ENCODE peak calls at places on chromosomes 1 and 21, in five cellular contexts. B is PC-9, M is GM20000, L is psoas muscle, A is fibroblast of pulmonary artery. H is an unnamed sample.

GRCh38 chr1:42319128-42319851 is 15.7 kb downstream of the FOXJ3 start:
- DNase-seq in B (no peak), M (no peak), L (no peak), A (peak), H (peak)

GRCh38 chr1:206114692-206115430 is 2.3 kb downstream of the AVPR1B start:
- DNase-seq in L (no peak), B (no peak), A (peak), M (no peak), H (no peak)

GRCh38 chr1:196598902-196599301 is 9.3 kb downstream of the KCNT2 start:
- DNase-seq in A (no peak), M (no peak), L (no peak), B (no peak), H (no peak)

GRCh38 chr1:109187127-109187526 is 26.6 kb upstream of the SARS1 start:
- DNase-seq in B (no peak), M (no peak), A (no peak), L (no peak), H (no peak)

GRCh38 chr1:9732123-9732971 is 80.8 kb downstream of the PIK3CD start:
- DNase-seq in L (no peak), A (no peak), B (no peak), M (peak), H (no peak)

GRCh38 chr21:27206368-27206982 is 239.6 kb upstream of the ADAMTS5 start:
- DNase-seq in L (no peak), A (no peak), M (no peak), B (no peak), H (no peak)

GRCh38 chr1:10900691-10901090 is 104.2 kb upstream of the CASZ1 start:
- DNase-seq in M (no peak), L (no peak), B (peak), A (no peak), H (no peak)

GRCh38 chr1:119679223-119679622 is 31.2 kb upstream of the ZNF697 start:
- DNase-seq in A (no peak), B (no peak), L (no peak), M (no peak), H (no peak)

GRCh38 chr1:210822897-210823296 is 311.1 kb downstream of the KCNH1 start:
- DNase-seq in M (no peak), A (no peak), L (no peak), B (no peak), H (no peak)

GRCh38 chr1:17281775-17282181 is 26.2 kb upstream of the PADI4 start:
- DNase-seq in A (no peak), M (no peak), L (no peak), B (no peak), H (no peak)

GRCh38 chr1:177864530-177865305 is 105.1 kb downstream of the SEC16B start:
- DNase-seq in A (no peak), B (no peak), L (no peak), M (no peak), H (no peak)

GRCh38 chr1:30806381-30807317 is 49.1 kb upstream of the LAPTM5 start:
- DNase-seq in L (no peak), B (no peak), M (no peak), A (no peak), H (no peak)

GRCh38 chr1:13543927-13544556 is 30.2 kb upstream of the LRRC38 start:
- DNase-seq in B (peak), A (peak), M (no peak), L (peak), H (peak)

GRCh38 chr21:38042246-38042645 is 126.0 kb upstream of the KCNJ6 start:
- DNase-seq in L (no peak), A (no peak), B (no peak), M (no peak), H (no peak)

GRCh38 chr1:206579747-206580437 is 32.4 kb downstream of the EIF2D start:
- DNase-seq in L (peak), B (no peak), M (peak), A (no peak), H (no peak)

GRCh38 chr21:40118527-40118926 is 251.3 kb downstream of the PCP4 start:
- DNase-seq in L (no peak), B (no peak), M (no peak), A (no peak), H (no peak)

GRCh38 chr21:18661842-18662241 is 258.3 kb upstream of the TMPRSS15 start:
- DNase-seq in L (no peak), B (no peak), A (no peak), M (no peak), H (no peak)

GRCh38 chr1:149848340-149848771 is 51.0 kb upstream of the BOLA1 start:
- DNase-seq in B (no peak), M (no peak), A (no peak), L (no peak), H (no peak)

GRCh38 chr1:177809844-177810243 is 160.0 kb downstream of the SEC16B start:
- DNase-seq in B (no peak), A (no peak), M (no peak), L (no peak), H (no peak)

GRCh38 chr1:68278221-68278620 is 45.9 kb upstream of the WLS start:
- DNase-seq in A (no peak), L (no peak), B (no peak), M (no peak), H (no peak)

GRCh38 chr1:19179597-19180271 is 30.3 kb downstream of the UBR4 start:
- DNase-seq in L (no peak), A (peak), M (no peak), B (no peak), H (peak)

GRCh38 chr1:118074101-118074500 is 110.9 kb downstream of the SPAG17 start:
- DNase-seq in B (no peak), M (no peak), L (no peak), A (no peak), H (no peak)

GRCh38 chr21:42110691-42111469 is 39.8 kb downstream of the UMODL1 start:
- DNase-seq in B (no peak), L (no peak), A (no peak), M (no peak), H (no peak)

GRCh38 chr1:55542901-55543504 is 327.8 kb upstream of the USP24 start:
- DNase-seq in A (peak), M (no peak), L (no peak), B (no peak), H (no peak)

DNA sequence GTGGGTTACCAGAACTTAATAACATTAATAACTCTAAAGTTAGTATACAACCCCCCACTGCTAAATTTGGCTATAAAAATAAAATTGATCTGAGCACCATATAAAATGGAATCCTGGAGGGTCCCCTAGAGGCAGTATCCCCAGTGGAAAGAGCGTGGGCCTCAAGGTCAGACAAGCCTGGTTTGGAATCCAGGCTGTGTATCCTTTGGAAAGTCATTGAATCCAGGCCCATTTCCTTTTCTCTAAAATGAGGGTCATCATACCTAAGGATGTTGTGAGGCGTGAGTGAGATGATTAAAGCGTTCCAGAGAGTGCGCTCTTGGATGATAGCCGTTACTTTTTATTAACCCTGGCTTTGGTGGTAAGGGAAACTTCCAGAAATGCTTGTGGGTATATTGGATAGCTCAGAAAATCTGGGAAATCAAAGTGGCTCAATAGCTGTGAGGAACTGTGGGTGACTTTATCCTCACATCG is 671 bp upstream of the ZNF436 start:
- DNase-seq in A (no peak), M (no peak), L (no peak), B (no peak), H (no peak)
- TF ChIP-seq CTCF in A (no peak), M (no peak), L (no peak), B (no peak), H (no peak)

GRCh38 chr1:3023994-3024393 is 2.7 kb downstream of the ACTRT2 start:
- DNase-seq in A (no peak), B (no peak), M (no peak), L (no peak), H (no peak)
- TF ChIP-seq CTCF in A (no peak), B (no peak), M (no peak), L (no peak), H (no peak)

DNA sequence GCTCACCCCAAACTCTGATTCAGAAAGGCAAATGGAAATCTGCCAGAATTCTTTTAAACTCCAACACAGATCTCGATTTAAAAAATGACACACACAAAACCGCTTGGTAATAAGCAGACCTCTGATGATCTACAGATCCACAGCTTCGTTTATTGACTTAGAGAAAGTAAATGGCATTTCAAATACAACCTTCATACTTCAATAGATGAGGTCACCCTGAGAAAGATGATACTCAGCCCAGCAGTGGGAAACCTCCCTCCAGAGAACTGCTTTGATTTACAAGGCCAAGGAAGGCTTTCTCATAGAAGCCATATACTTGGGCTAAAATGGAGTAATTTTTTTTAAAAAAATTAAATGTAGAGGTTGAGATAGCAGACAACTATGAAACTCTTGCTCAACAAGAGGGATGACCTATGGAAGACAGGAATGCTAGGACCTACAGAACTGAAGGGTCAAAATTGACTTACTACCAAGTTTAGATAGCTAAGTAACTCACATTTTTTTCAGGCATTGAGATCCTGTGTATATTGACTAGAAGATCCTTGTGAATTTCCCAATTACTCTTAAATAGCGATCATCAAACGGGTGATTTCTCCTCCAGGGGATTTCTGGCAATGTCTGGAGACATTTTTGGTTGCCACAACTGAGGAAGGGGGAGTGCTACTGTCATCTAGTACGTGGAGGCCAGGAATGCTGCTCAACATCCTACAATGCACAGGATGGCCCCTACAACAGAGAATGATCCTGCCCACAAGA is 143.9 kb downstream of the CLIC6 start:
- DNase-seq in A (peak), M (no peak), B (no peak), L (no peak), H (peak)
- TF ChIP-seq CTCF in A (no peak), M (no peak), B (no peak), L (no peak), H (no peak)

DNA sequence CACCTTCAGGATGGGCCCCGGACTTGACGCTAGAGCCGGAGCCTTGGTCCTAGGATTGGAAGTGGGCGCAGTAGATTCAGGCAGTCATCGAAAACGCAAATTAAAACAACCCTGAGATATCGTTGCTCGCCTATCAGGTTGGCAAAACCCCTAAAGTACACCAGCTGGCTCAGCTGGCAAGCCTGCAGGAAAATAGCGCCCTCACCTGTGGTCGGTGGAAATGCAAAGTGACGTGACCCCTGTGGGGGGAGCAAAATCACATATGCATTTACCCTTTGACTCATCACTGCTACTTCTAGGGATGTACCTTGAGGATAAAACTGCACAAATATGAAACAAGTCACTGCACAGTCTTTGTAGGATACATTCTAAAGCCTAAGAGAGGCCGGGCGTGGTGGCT is 170.3 kb upstream of the TMEM51 start:
- DNase-seq in B (no peak), M (no peak), A (no peak), L (no peak), H (no peak)
- TF ChIP-seq CTCF in B (no peak), M (no peak), A (no peak), L (no peak), H (no peak)

H was measured in fibroblast of villous mesenchyme.